ENCODE peak calls at places on chromosomes 6 and 20, in ten cellular contexts. U is upper lobe of right lung; A is breast epithelium; T is lower lobe of right lung; J is HCT116; X is naive thymus-derived CD4-positive, alpha-beta T cell; Y is GM23248; D is mucosa of descending colon; N is neural progenitor cell; H is small intestine. Z is an unnamed sample. For H3K4me1, the result is how much of the 10 kb centered on the place peaks cover.

GRCh38 chr6:33007831-33008395 is 1.5 kb downstream of the HLA-DOA start:
- DNase-seq in N (no peak), J (no peak), D (no peak), T (no peak), A (no peak), X (no peak), U (no peak), Y (no peak), H (no peak), Z (no peak)

GRCh38 chr6:159033160-159034049 is 11.4 kb downstream of the TAGAP start:
- DNase-seq in H (no peak), N (no peak), X (no peak), Y (no peak), J (no peak), U (no peak), D (no peak), T (no peak), A (no peak), Z (no peak)

GRCh38 chr6:127855542-127856159 is 45.2 kb downstream of the THEMIS start:
- DNase-seq in Y (peak), T (no peak), A (no peak), J (no peak), U (no peak), H (peak), D (no peak), X (peak), N (peak), Z (peak)

GRCh38 chr6:29759457-29759856 is 36.2 kb downstream of the HLA-F start:
- DNase-seq in N (no peak), A (no peak), Y (no peak), X (no peak), U (no peak), D (no peak), T (no peak), J (peak), H (no peak), Z (no peak)

GRCh38 chr20:44070139-44070900 is 116.7 kb downstream of the JPH2 start:
- DNase-seq in A (no peak), J (no peak), Y (no peak), U (peak), H (no peak), D (no peak), N (no peak), T (no peak), X (peak), Z (no peak)

GRCh38 chr6:120826253-120826652 is 508.0 kb downstream of the TBC1D32 start:
- DNase-seq in T (no peak), N (peak), J (peak), U (no peak), D (peak), H (peak), Y (peak), A (no peak), X (no peak), Z (no peak)

GRCh38 chr6:1698527-1698926 is 88.8 kb downstream of the FOXC1 start:
- DNase-seq in T (no peak), X (no peak), N (no peak), D (no peak), U (no peak), A (no peak), Y (no peak), H (no peak), J (no peak), Z (no peak)

GRCh38 chr6:125231133-125231532 is 70.6 kb downstream of the HDDC2 start:
- DNase-seq in U (no peak), N (no peak), Y (peak), X (no peak), J (no peak), H (no peak), D (peak), A (no peak), T (no peak), Z (no peak)

GRCh38 chr6:166351715-166352285 is 9.5 kb upstream of the SFT2D1 start:
- DNase-seq in D (peak), H (peak), J (no peak), U (no peak), Y (no peak), X (no peak), T (peak), A (no peak), N (peak), Z (peak)

GRCh38 chr6:111154981-111155380 is 67.7 kb downstream of the SLC16A10 start:
- DNase-seq in D (no peak), H (no peak), U (no peak), N (no peak), J (no peak), Y (no peak), T (no peak), A (no peak), X (no peak), Z (no peak)

GRCh38 chr20:53547664-53548239 is 45.9 kb downstream of the ZNF217 start:
- DNase-seq in H (peak), D (no peak), U (no peak), A (no peak), X (peak), Y (peak), J (peak), T (no peak), N (peak), Z (peak)

GRCh38 chr20:24027229-24027628 is 38.6 kb upstream of the GGTLC1 start:
- DNase-seq in A (no peak), J (no peak), Y (peak), D (peak), X (peak), H (peak), U (peak), N (no peak), T (peak), Z (no peak)

GRCh38 chr6:121767254-121767653 is 331.8 kb downstream of the GJA1 start:
- DNase-seq in H (no peak), D (no peak), T (no peak), U (no peak), A (no peak), X (no peak), N (no peak), Y (no peak), J (no peak), Z (no peak)

GRCh38 chr20:63495771-63496403 is 3.0 kb downstream of the EEF1A2 start:
- DNase-seq in Y (peak), U (peak), N (peak), X (peak), D (peak), A (no peak), H (peak), T (peak), J (no peak), Z (peak)

GRCh38 chr20:36802326-36803223 is 29.0 kb upstream of the DSN1 start:
- DNase-seq in T (no peak), D (no peak), H (no peak), A (no peak), X (no peak), U (no peak), Y (peak), N (no peak), J (no peak), Z (no peak)

GRCh38 chr6:158816329-158816728 is 2.8 kb downstream of the EZR start:
- DNase-seq in N (peak), U (no peak), Y (no peak), D (no peak), X (no peak), T (no peak), H (peak), J (no peak), A (no peak), Z (peak)

GRCh38 chr6:109526905-109527628 is 44.0 kb upstream of the ZBTB24 start:
- DNase-seq in Y (peak), J (peak), X (peak), N (peak), T (no peak), H (peak), D (no peak), A (no peak), U (no peak), Z (peak)

GRCh38 chr6:135941275-135941674 is 89.8 kb downstream of the PDE7B start:
- DNase-seq in D (no peak), A (no peak), T (no peak), J (no peak), N (no peak), U (no peak), X (no peak), H (no peak), Y (peak), Z (no peak)

GRCh38 chr6:106685833-106686232 is 56.5 kb downstream of the QRSL1 start:
- DNase-seq in H (no peak), Y (peak), D (no peak), T (no peak), A (no peak), U (no peak), J (no peak), X (no peak), N (no peak), Z (no peak)

GRCh38 chr6:139149383-139149782 is 14.5 kb downstream of the HECA start:
- DNase-seq in N (no peak), T (no peak), Y (no peak), J (no peak), D (no peak), X (no peak), H (no peak), U (no peak), A (no peak), Z (no peak)

GRCh38 chr6:158649289-158650143 is at the start of gene SYTL3:
- DNase-seq in J (no peak), D (peak), N (no peak), A (no peak), U (peak), T (peak), H (peak), X (peak), Y (peak), Z (no peak)

GRCh38 chr6:136284909-136285308 is 4.7 kb downstream of the BCLAF1 start:
- DNase-seq in X (no peak), T (no peak), J (no peak), N (no peak), Y (peak), A (no peak), D (no peak), H (no peak), U (no peak), Z (no peak)

GRCh38 chr20:41047975-41048305 is 19.3 kb downstream of the TOP1 start:
- DNase-seq in D (no peak), X (no peak), N (no peak), H (peak), A (no peak), J (no peak), T (no peak), Y (peak), U (no peak), Z (no peak)

GRCh38 chr20:57211949-57212889 is 54.2 kb downstream of the BMP7 start:
- DNase-seq in Y (peak), N (peak), T (no peak), H (peak), A (peak), D (peak), X (no peak), J (peak), U (no peak), Z (no peak)

GRCh38 chr20:38590682-38591483 is 9.9 kb downstream of the ADIG start:
- DNase-seq in A (no peak), H (no peak), D (no peak), Y (peak), T (no peak), N (peak), J (no peak), X (no peak), U (no peak), Z (no peak)

GRCh38 chr6:14458669-14459266 is 341.2 kb downstream of the CD83 start:
- DNase-seq in N (no peak), J (no peak), H (no peak), T (no peak), X (no peak), D (no peak), U (no peak), Y (peak), A (no peak), Z (no peak)

GRCh38 chr20:37839432-37839827 is 63.5 kb upstream of the VSTM2L start:
- DNase-seq in N (no peak), T (no peak), D (no peak), X (no peak), J (no peak), A (no peak), U (no peak), H (no peak), Y (no peak), Z (no peak)

GRCh38 chr6:44650947-44651346 is 263.4 kb downstream of the CDC5L start:
- DNase-seq in T (no peak), U (peak), D (no peak), J (no peak), N (no peak), X (no peak), A (no peak), H (no peak), Y (peak), Z (no peak)

GRCh38 chr6:40848038-40848437 is 191.0 kb downstream of the UNC5CL start:
- DNase-seq in X (no peak), H (peak), T (no peak), N (no peak), A (no peak), J (no peak), D (no peak), U (no peak), Y (peak), Z (no peak)

GRCh38 chr6:138659998-138660397 is 113.6 kb upstream of the CCDC28A start:
- DNase-seq in H (no peak), A (no peak), U (no peak), Y (no peak), D (no peak), X (no peak), T (no peak), N (no peak), J (no peak), Z (no peak)

GRCh38 chr6:89970609-89971337 is 76.5 kb downstream of the GJA10 start:
- DNase-seq in D (no peak), U (no peak), N (peak), J (peak), T (no peak), H (peak), Y (peak), X (peak), A (no peak), Z (peak)

GRCh38 chr6:18506387-18507017 is 119.4 kb downstream of the RNF144B start:
- DNase-seq in Y (no peak), N (peak), J (no peak), H (no peak), T (no peak), U (no peak), X (no peak), D (no peak), A (no peak), Z (no peak)

GRCh38 chr6:136893187-136893586 is 28.9 kb upstream of the SLC35D3 start:
- DNase-seq in J (no peak), X (no peak), H (no peak), T (no peak), Y (no peak), D (no peak), U (no peak), A (no peak), N (no peak), Z (no peak)

GRCh38 chr20:21365771-21366170 is 31.6 kb downstream of the NKX2-4 start:
- DNase-seq in X (no peak), D (no peak), U (no peak), H (no peak), J (no peak), T (no peak), Y (no peak), N (no peak), A (no peak), Z (no peak)

GRCh38 chr20:21372016-21372415 is 25.3 kb downstream of the NKX2-4 start:
- DNase-seq in H (no peak), X (no peak), N (no peak), U (no peak), Y (no peak), T (no peak), A (no peak), D (no peak), J (no peak), Z (no peak)

GRCh38 chr20:21368791-21369190 is 28.5 kb downstream of the NKX2-4 start:
- DNase-seq in Y (no peak), T (no peak), J (no peak), N (no peak), A (no peak), D (no peak), U (no peak), X (no peak), H (no peak), Z (no peak)

GRCh38 chr20:21373436-21373835 is 23.9 kb downstream of the NKX2-4 start:
- DNase-seq in X (no peak), U (no peak), J (no peak), A (no peak), Y (no peak), H (no peak), N (no peak), T (no peak), D (no peak), Z (no peak)

GRCh38 chr20:21371193-21371592 is 26.1 kb downstream of the NKX2-4 start:
- DNase-seq in Y (no peak), A (no peak), T (no peak), X (no peak), J (no peak), N (no peak), D (no peak), H (no peak), U (no peak), Z (no peak)
- H3K4me3 ChIP-seq in Y (no peak), A (no peak), T (no peak), X (no peak), J (no peak), N (no peak), D (no peak), H (no peak), U (no peak), Z (no peak)

DNA sequence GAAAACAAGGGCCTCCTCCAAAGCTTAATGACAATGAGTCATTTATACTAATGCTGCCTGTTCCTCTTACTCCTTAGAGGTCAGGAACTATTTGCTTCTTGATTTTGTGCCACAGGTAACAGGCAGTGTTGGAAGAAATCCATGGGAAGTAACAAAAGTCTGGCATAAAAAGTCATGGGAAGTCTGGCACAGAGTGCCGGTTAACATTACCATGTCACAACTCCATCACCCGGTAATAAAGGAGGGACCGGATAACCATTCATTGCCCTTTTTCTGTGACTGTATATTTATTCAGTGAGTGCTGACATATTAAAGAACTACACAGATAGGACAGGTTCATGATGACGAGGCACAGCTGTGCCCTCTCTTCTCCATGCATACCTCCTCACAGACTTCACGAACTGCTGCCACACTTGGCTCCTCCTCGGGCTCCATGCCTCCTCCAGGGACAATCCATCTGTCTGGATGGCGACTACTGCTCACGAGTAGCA is 50.9 kb downstream of the NUDT3 start:
- DNase-seq in D (no peak), N (no peak), J (no peak), X (no peak), A (no peak), T (no peak), Y (peak), U (no peak), H (no peak), Z (no peak)
- H3K4me1 ChIP-seq in D (under half), N (under half), J (under half), X (under half), A (under half), T (half or more), Y (under half), U (under half), H (under half), Z (under half)

DNA sequence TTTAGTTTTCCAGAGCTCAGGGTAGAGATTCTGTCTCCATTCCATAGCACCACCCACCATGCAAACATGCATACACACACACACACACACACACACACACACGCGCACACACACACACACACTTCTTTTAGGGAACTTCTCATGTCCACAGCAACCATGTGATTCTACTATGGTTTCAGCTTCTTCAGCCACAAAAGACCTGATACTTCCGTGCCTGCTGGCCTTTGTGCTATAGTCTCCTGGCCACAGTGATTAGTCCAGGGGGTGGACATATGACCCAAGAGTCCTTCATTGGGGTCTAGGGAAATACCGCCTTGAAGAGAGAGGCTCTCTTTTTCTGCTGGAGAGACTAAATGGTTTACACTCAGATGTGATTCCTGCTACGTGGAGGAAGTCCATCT is 53.5 kb downstream of the CARMIL1 start:
- DNase-seq in D (no peak), H (no peak), T (no peak), X (no peak), Y (no peak), J (no peak), A (no peak), U (no peak), N (no peak), Z (no peak)
- H3K4me3 ChIP-seq in D (no peak), H (no peak), T (no peak), X (no peak), Y (no peak), J (no peak), A (no peak), U (no peak), N (no peak), Z (no peak)

DNA sequence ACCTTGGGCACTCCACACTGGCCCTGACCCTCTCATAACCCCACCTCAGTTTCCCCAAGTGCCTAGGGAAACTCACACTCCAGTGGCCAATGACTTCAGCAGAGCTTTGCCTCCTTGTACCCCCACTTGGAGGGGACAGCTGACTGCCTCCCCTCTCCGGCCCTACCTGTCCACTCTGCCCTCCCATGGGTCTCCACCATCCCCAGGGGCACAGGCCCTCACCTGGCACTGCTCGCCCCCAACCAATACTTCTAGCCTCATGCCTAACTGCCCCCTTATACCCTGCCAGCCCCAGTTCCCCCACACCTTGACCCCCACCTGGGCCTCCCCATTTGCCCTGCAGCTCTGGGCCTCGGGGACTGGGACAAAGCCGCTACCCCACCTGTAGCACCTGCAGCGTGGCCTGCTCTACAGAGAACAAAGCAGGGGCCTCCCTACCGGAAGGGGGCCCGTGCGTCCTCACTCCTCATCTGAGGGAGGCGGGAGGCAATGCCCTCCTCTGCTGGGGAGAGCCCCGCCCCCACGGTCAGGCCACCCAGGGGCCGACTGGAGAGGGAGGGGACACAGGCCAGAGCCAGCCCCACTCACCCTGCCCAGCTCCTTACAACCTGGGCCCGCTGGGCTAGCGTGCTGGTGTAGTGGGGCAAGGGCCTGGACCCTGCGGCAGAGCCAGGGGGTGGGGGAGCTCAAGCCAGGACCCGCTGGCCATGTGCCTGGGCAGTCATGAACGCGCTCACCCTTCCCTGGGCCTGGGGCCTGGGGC is 8.2 kb downstream of the LAMA5 start:
- DNase-seq in N (peak), T (no peak), U (no peak), H (no peak), J (no peak), A (no peak), Y (no peak), D (peak), X (peak), Z (no peak)
- H3K4me1 ChIP-seq in N (half or more), T (half or more), U (half or more), H (under half), J (half or more), A (half or more), Y (under half), D (under half), X (under half), Z (under half)